ENCODE peak calls at places on chromosome 13, in eight cellular contexts. S, F, W, T, O, U, R and M are unnamed samples.

GRCh38 chr13:44470623-44471562 is 97.3 kb downstream of the SERP2 start:
- DNase-seq in T (no peak), F (no peak), U (no peak), W (no peak), R (no peak), O (no peak), S (peak; percentile 51), M (no peak)

GRCh38 chr13:76816394-76816793 is 69.8 kb downstream of the KCTD12 start:
- DNase-seq in W (no peak), R (no peak), U (no peak), S (no peak), T (no peak), O (no peak), F (no peak), M (no peak)

GRCh38 chr13:74683411-74683810 is 549.2 kb upstream of the KLF12 start:
- DNase-seq in S (no peak), W (no peak), U (no peak), O (no peak), R (no peak), T (no peak), F (no peak), M (no peak)

GRCh38 chr13:86918682-86919081 is 752.5 kb upstream of the SLITRK5 start:
- DNase-seq in W (no peak), T (no peak), O (no peak), F (no peak), R (no peak), U (no peak), S (no peak), M (no peak)

GRCh38 chr13:96104516-96104915 is 14.6 kb downstream of the HS6ST3 start:
- DNase-seq in F (no peak), T (no peak), W (no peak), U (no peak), R (peak; percentile 9), O (no peak), S (no peak), M (no peak)

GRCh38 chr13:95480131-95480545 is 72.4 kb upstream of the CLDN10 start:
- DNase-seq in F (peak; percentile 33), O (no peak), S (no peak), R (no peak), T (no peak), U (no peak), W (peak; percentile 64), M (no peak)

GRCh38 chr13:20160346-20161274 is at the start of gene GJA3:
- DNase-seq in R (peak; percentile 5), U (no peak), F (no peak), S (no peak), T (peak; percentile 66), O (peak; percentile 82), W (no peak), M (peak; percentile 23)

GRCh38 chr13:19123502-19123901 is 58.1 kb downstream of the TUBA3C start:
- DNase-seq in F (no peak), R (no peak), O (no peak), U (no peak), W (no peak), T (no peak), S (no peak), M (no peak)

GRCh38 chr13:95106562-95106961 is 194.7 kb downstream of the ABCC4 start:
- DNase-seq in F (no peak), W (no peak), S (no peak), O (no peak), R (no peak), T (no peak), U (no peak), M (no peak)

GRCh38 chr13:50303963-50304721 is 288.9 kb downstream of the KCNRG start:
- DNase-seq in R (no peak), O (no peak), W (no peak), S (no peak), U (no peak), F (no peak), T (no peak), M (no peak)

GRCh38 chr13:74820809-74821208 is 661.2 kb downstream of the TBC1D4 start:
- DNase-seq in O (no peak), U (no peak), W (no peak), R (no peak), T (no peak), F (no peak), S (no peak), M (no peak)

GRCh38 chr13:44609137-44609536 is 33.0 kb upstream of the TSC22D1 start:
- DNase-seq in U (no peak), S (no peak), W (no peak), T (no peak), R (no peak), F (no peak), O (no peak), M (no peak)

GRCh38 chr13:20305587-20305986 is 73.5 kb upstream of the GJB6 start:
- DNase-seq in T (no peak), O (no peak), W (no peak), S (no peak), R (no peak), F (no peak), U (no peak), M (no peak)

GRCh38 chr13:50209646-50210045 is 194.4 kb downstream of the KCNRG start:
- DNase-seq in O (no peak), R (no peak), W (no peak), T (no peak), F (no peak), U (no peak), S (peak; percentile 32), M (no peak)

GRCh38 chr13:74444877-74445479 is 310.8 kb upstream of the KLF12 start:
- DNase-seq in O (no peak), T (no peak), R (no peak), F (no peak), U (no peak), W (no peak), S (peak; percentile 15), M (no peak)

GRCh38 chr13:63305641-63306133 is 1890.0 kb upstream of the PCDH20 start:
- DNase-seq in T (no peak), S (no peak), R (no peak), F (no peak), W (no peak), U (no peak), O (no peak), M (no peak)

GRCh38 chr13:50950808-50951207 is 41.2 kb downstream of the RNASEH2B start:
- DNase-seq in S (no peak), R (no peak), W (no peak), T (no peak), F (no peak), O (no peak), U (no peak), M (no peak)

GRCh38 chr13:29563941-29564340 is 31.5 kb downstream of the SLC7A1 start:
- DNase-seq in O (no peak), W (no peak), U (no peak), S (no peak), F (no peak), T (no peak), R (no peak), M (no peak)

GRCh38 chr13:29562762-29563161 is 32.7 kb downstream of the SLC7A1 start:
- DNase-seq in W (no peak), T (no peak), U (no peak), F (no peak), O (no peak), S (no peak), R (no peak), M (no peak)

GRCh38 chr13:29566864-29567263 is 28.6 kb downstream of the SLC7A1 start:
- DNase-seq in T (no peak), F (no peak), O (no peak), S (no peak), R (no peak), U (no peak), W (no peak), M (no peak)

GRCh38 chr13:29566206-29566605 is 29.3 kb downstream of the SLC7A1 start:
- DNase-seq in U (no peak), T (no peak), R (no peak), F (no peak), O (no peak), S (no peak), W (no peak), M (no peak)

GRCh38 chr13:29564828-29565227 is 30.7 kb downstream of the SLC7A1 start:
- DNase-seq in R (no peak), O (no peak), T (no peak), F (no peak), U (no peak), S (no peak), W (no peak), M (no peak)
- TF ChIP-seq CTCF in R (no peak), O (no peak), T (no peak), F (no peak), U (no peak), S (peak; percentile 14), W (no peak), M (no peak)

DNA sequence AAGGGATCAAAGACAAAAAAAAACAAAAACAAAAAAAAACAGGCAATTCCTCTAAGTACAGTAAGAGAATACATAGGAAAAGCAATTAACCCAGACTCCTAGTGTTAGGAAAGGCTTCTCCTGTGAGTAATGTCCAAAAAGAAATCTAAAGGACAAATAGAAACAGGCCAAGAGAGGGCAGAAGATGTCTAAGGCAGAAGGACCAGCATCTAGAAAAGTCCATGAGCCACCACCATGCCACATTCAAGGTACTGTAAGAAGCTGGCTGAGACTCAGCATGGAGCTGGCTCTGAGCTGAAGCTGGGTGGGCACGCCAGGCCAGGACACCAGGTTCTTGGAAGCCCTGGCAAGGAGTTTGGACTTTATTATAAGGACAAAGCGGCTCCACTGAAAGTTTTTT is 118.1 kb upstream of the FRY start:
- DNase-seq in T (no peak), U (no peak), W (no peak), R (no peak), S (peak; percentile 0), O (no peak), F (no peak), M (no peak)
- TF ChIP-seq CTCF in T (no peak), U (no peak), W (no peak), R (no peak), S (no peak), O (no peak), F (no peak), M (no peak)

DNA sequence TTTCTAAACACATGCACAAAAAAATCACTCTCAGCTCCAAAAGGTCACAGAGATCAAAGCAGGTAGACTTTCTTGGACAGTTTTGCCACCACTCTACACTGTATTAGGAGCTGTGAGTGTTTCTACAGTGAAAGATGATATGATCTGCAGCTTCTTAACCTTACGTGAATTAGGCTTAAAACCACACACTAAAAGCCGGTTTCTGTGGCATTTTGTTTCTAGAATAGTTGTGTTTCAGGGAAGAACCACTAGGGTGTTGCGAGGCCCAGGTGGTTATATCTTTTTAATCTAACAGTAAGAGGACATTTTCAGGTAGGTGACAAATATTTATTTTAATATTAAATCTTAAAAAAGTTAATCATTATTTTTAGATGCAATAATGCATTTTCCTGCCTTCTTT is 216.4 kb downstream of the KLF5 start:
- DNase-seq in S (no peak), W (no peak), R (no peak), O (no peak), U (no peak), T (no peak), F (no peak), M (no peak)
- TF ChIP-seq CTCF in S (no peak), W (no peak), R (no peak), O (no peak), U (no peak), T (no peak), F (no peak), M (peak; percentile 45)

DNA sequence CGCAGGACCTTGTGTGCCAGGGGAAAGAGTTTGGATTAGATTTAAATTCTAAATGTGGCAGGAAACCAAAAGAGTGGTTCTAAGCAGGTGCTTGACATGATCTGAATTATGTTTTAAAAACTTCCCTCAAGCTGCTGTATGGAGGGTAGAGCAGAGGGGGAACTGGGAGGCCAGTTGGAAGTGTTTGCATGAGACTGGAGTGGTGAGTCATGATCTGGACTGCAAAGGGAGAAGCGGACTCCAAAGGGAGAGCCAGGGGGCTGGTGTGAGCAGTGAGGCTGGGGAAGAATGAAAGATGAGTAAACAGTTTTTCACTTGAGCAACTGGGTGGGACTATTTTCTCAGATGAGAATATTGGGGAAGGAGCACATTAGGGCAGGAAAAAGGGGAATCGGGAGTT is 206.1 kb downstream of the DNAJC15 start:
- DNase-seq in F (no peak), T (no peak), W (no peak), R (no peak), O (no peak), U (no peak), S (peak; percentile 70), M (no peak)
- TF ChIP-seq CTCF in F (no peak), T (no peak), W (no peak), R (no peak), O (no peak), U (no peak), S (no peak), M (no peak)